ENCODE peak calls at places on chromosomes 2 and 18, in five cellular contexts. B is IMR-90; V is CD4-positive, CD25-positive, alpha-beta regulatory T cell; N is activated T-cell treated with anti-CD3 and anti-CD28 coated beads, Interleukin-2, amount 50 U/mL, for 72 hours; X is heart right ventricle. M is an unnamed sample.

GRCh38 chr2:207934720-207935119 is 90.6 kb downstream of the PLEKHM3 start:
- ATAC-seq in B (no peak), V (no peak), N (no peak), X (peak), M (no peak)

GRCh38 chr18:23605941-23606340 is 19.6 kb upstream of the NPC1 start:
- ATAC-seq in B (no peak), V (no peak), N (no peak), X (no peak), M (no peak)

GRCh38 chr2:233033672-233034071 is 1.2 kb downstream of the NEU2 start:
- ATAC-seq in B (no peak), V (no peak), N (peak), X (no peak), M (no peak)

GRCh38 chr2:45888167-45888566 is 236.7 kb downstream of the PRKCE start:
- ATAC-seq in B (peak), V (no peak), N (no peak), X (no peak), M (no peak)

GRCh38 chr18:50727721-50728470 is 91.9 kb downstream of the MRO start:
- ATAC-seq in B (no peak), V (no peak), N (no peak), X (peak), M (no peak)

GRCh38 chr2:171319164-171319810 is 114.5 kb downstream of the METTL8 start:
- ATAC-seq in B (peak), V (peak), N (peak), X (no peak), M (peak)

GRCh38 chr2:217421834-217422233 is 562.0 kb upstream of the TNP1 start:
- ATAC-seq in B (no peak), V (no peak), N (no peak), X (no peak), M (no peak)

GRCh38 chr18:48800877-48801727 is 149.7 kb downstream of the SMAD7 start:
- ATAC-seq in B (peak), V (peak), N (peak), X (no peak), M (no peak)

GRCh38 chr2:158359846-158360245 is 96.7 kb downstream of the CCDC148 start:
- ATAC-seq in B (no peak), V (no peak), N (no peak), X (no peak), M (no peak)

GRCh38 chr2:235334179-235334578 is 159.7 kb upstream of the AGAP1 start:
- ATAC-seq in B (no peak), V (no peak), N (no peak), X (no peak), M (no peak)

GRCh38 chr18:3907955-3908354 is 458.0 kb downstream of the TGIF1 start:
- ATAC-seq in B (no peak), V (no peak), N (no peak), X (peak), M (no peak)

GRCh38 chr2:28986429-28986828 is 5.3 kb downstream of the TOGARAM2 start:
- ATAC-seq in B (no peak), V (no peak), N (no peak), X (no peak), M (no peak)

GRCh38 chr2:205749078-205749477 is 66.8 kb downstream of the NRP2 start:
- ATAC-seq in B (no peak), V (no peak), N (no peak), X (no peak), M (no peak)

GRCh38 chr2:161576421-161576820 is 47.8 kb upstream of the SLC4A10 start:
- ATAC-seq in B (no peak), V (no peak), N (no peak), X (no peak), M (peak)

M was measured in SK-N-SH treated with all-trans-retinoic acid at 6 μM for 48 hours.